ENCODE peak calls at places on chromosomes 5 and 9, in eight cellular contexts. Q is AG09309, I is AG04450, Y is fibroblast of pulmonary artery, L is bronchial epithelial cell, T is right atrium auricular region, A is GM23338, X is GM12878. V is an unnamed sample.

GRCh38 chr5:140018920-140019644 is 24.0 kb downstream of the NRG2 start:
- DNase-seq in Q (no peak), I (no peak), Y (no peak), L (no peak), T (no peak), A (no peak), X (no peak), V (no peak)

GRCh38 chr5:161585798-161586197 is 39.3 kb upstream of the GABRB2 start:
- DNase-seq in Q (no peak), I (no peak), Y (no peak), L (no peak), T (no peak), A (no peak), X (no peak), V (no peak)

GRCh38 chr5:58064799-58065198 is 395.1 kb downstream of the PLK2 start:
- DNase-seq in Q (peak; percentile 55), I (no peak), Y (no peak), L (no peak), T (no peak), A (no peak), X (no peak), V (peak; percentile 52)

GRCh38 chr5:79080804-79081203 is 11.2 kb downstream of the BHMT2 start:
- DNase-seq in Q (no peak), I (no peak), Y (no peak), L (no peak), T (no peak), A (no peak), X (no peak), V (no peak)

GRCh38 chr5:68330564-68330963 is 115.0 kb downstream of the PIK3R1 start:
- DNase-seq in Q (no peak), I (no peak), Y (no peak), L (peak; percentile 28), T (no peak), A (no peak), X (no peak), V (peak; percentile 77)

GRCh38 chr5:134242146-134242545 is 16.3 kb upstream of the PPP2CA start:
- DNase-seq in Q (peak; percentile 81), I (peak; percentile 94), Y (peak; percentile 76), L (peak; percentile 27), T (no peak), A (no peak), X (no peak), V (peak; percentile 96)

GRCh38 chr5:134577796-134578577 is 52.5 kb downstream of the JADE2 start:
- DNase-seq in Q (peak; percentile 39), I (peak; percentile 37), Y (peak; percentile 80), L (peak; percentile 54), T (peak; percentile 85), A (peak; percentile 97), X (no peak), V (peak; percentile 81)

GRCh38 chr5:116766470-116766947 is 191.9 kb upstream of the SEMA6A start:
- DNase-seq in Q (no peak), I (no peak), Y (peak; percentile 94), L (peak; percentile 98), T (peak; percentile 72), A (no peak), X (peak; percentile 70), V (peak; percentile 86)

GRCh38 chr9:128113526-128114325 is 13.8 kb downstream of the PTGES2 start:
- DNase-seq in Q (no peak), I (no peak), Y (no peak), L (no peak), T (no peak), A (no peak), X (no peak), V (no peak)

GRCh38 chr5:170603578-170604565 is 100.1 kb downstream of the KCNIP1 start:
- DNase-seq in Q (no peak), I (no peak), Y (peak; percentile 45), L (peak; percentile 4), T (no peak), A (peak; percentile 94), X (no peak), V (peak; percentile 49)

GRCh38 chr5:177349762-177350161 is 1.7 kb downstream of the LMAN2 start:
- DNase-seq in Q (no peak), I (no peak), Y (no peak), L (no peak), T (no peak), A (no peak), X (no peak), V (no peak)

GRCh38 chr9:16689352-16689938 is 181.0 kb downstream of the BNC2 start:
- DNase-seq in Q (no peak), I (no peak), Y (peak; percentile 38), L (no peak), T (no peak), A (no peak), X (no peak), V (no peak)

GRCh38 chr5:141484499-141485304 is at the start of gene PCDHGC4:
- DNase-seq in Q (no peak), I (no peak), Y (no peak), L (no peak), T (peak; percentile 56), A (peak; percentile 91), X (no peak), V (no peak)

GRCh38 chr5:175718401-175719108 is 60.7 kb downstream of the HRH2 start:
- DNase-seq in Q (no peak), I (no peak), Y (peak; percentile 20), L (peak; percentile 34), T (no peak), A (peak; percentile 76), X (no peak), V (no peak)

GRCh38 chr9:13252852-13253251 is 26.6 kb downstream of the MPDZ start:
- DNase-seq in Q (no peak), I (no peak), Y (no peak), L (no peak), T (no peak), A (no peak), X (no peak), V (no peak)

GRCh38 chr9:134374301-134375010 is 48.2 kb downstream of the RXRA start:
- DNase-seq in Q (no peak), I (no peak), Y (no peak), L (no peak), T (no peak), A (no peak), X (no peak), V (no peak)

GRCh38 chr5:51433052-51433710 is 49.9 kb downstream of the ISL1 start:
- DNase-seq in Q (no peak), I (no peak), Y (peak; percentile 1), L (peak; percentile 55), T (no peak), A (no peak), X (no peak), V (no peak)

DNA sequence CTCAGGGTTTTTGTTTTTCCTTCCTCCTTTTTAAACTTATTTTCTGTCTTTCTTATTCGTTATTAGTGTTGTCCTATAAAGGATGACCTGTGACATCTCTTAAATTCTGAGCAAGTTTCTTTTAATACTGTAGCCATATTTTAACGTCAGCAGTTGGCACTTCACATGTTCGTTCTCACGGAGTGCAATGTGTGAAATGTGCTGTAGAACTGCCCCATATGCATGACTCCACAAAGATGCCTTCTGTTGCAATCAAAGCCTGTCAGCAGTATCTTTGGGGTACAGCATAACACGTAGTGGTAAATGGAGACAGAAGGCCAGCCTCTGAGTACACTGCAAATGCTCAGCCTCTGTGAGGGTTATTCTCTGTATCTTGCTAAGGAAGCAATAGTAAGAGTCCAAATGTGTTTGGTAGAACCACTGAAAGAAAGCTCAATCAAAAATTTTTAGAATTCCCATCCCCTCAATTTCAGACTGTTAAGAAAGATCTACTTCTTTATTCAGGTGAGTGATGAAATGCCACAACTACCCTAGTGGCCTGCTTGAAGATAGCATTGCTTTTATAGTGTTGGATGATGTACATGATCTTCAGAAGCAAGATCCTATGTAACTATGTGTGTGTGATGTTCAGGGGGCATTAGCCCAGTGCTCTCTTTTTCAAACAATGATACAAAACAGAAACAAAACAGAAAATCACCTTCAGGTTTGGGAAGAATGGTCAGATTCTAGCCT is 277.7 kb downstream of the TMEM167A start:
- DNase-seq in Q (no peak), I (no peak), Y (no peak), L (no peak), T (no peak), A (peak; percentile 23), X (no peak), V (no peak)
- TF ChIP-seq CTCF in Q (peak; percentile 7), I (no peak), Y (peak; percentile 9), L (no peak), T (no peak), A (no peak), X (no peak), V (no peak)

GRCh38 chr5:158468444-158468843 is 609.5 kb upstream of the CLINT1 start:
- DNase-seq in Q (no peak), I (no peak), Y (no peak), L (peak; percentile 78), T (no peak), A (no peak), X (no peak), V (no peak)
- H3K4me3 ChIP-seq in Q (no peak overlapping the region), I (no peak overlapping the region), Y (no peak overlapping the region), L (no peak overlapping the region), T (no peak overlapping the region), A (no peak overlapping the region), X (no peak overlapping the region), V (no peak overlapping the region)

GRCh38 chr9:19554518-19554917 is 145.7 kb downstream of the ACER2 start:
- DNase-seq in Q (no peak), I (no peak), Y (no peak), L (no peak), T (no peak), A (no peak), X (no peak), V (no peak)
- TF ChIP-seq CTCF in Q (no peak), I (no peak), Y (no peak), L (no peak), T (no peak), A (no peak), X (no peak), V (no peak)

GRCh38 chr9:130330202-130330601 is 64.6 kb downstream of the HMCN2 start:
- DNase-seq in Q (no peak), I (no peak), Y (no peak), L (peak; percentile 51), T (no peak), A (no peak), X (no peak), V (no peak)

GRCh38 chr9:130331061-130331460 is 65.5 kb downstream of the HMCN2 start:
- DNase-seq in Q (no peak), I (no peak), Y (no peak), L (no peak), T (no peak), A (no peak), X (no peak), V (no peak)

GRCh38 chr9:130333041-130334040 is 67.8 kb downstream of the HMCN2 start:
- DNase-seq in Q (no peak), I (peak; percentile 39), Y (peak; percentile 14), L (no peak), T (no peak), A (no peak), X (no peak), V (peak; percentile 15)

GRCh38 chr9:130332384-130332926 is 66.9 kb downstream of the HMCN2 start:
- DNase-seq in Q (no peak), I (no peak), Y (no peak), L (no peak), T (no peak), A (no peak), X (no peak), V (no peak)

DNA sequence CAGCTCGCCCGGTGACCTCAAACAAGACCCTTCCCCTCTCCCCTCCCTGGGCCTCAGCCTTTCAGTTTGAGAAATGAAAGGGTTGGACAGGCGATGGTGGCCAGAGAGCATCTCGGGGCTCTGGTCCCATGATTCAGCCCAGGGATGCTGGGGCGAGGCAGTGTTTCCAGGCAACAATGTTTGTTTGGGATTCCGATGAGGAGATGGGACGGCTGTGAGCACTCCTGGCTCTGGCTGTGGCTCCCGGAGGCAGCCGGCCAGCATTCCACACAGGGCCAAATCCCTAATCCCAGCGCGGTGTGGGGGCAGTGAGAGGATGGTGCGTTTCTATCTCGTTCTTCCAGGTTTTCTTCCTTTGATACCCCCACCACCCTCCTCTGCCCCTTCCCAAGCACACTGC is 66.0 kb downstream of the HMCN2 start:
- DNase-seq in Q (peak; percentile 3), I (peak; percentile 55), Y (peak; percentile 41), L (peak; percentile 20), T (peak; percentile 79), A (peak; percentile 40), X (no peak), V (peak; percentile 80)
- H3K4me3 ChIP-seq in Q (no peak overlapping the region), I (no peak overlapping the region), Y (no peak overlapping the region), L (no peak overlapping the region), T (no peak overlapping the region), A (no peak overlapping the region), X (no peak overlapping the region), V (no peak overlapping the region)

V was measured in fibroblast of mammary gland.